ENCODE peak calls at places on chromosomes 4 and X, in four cellular contexts. X is fibroblast of pulmonary artery, H is stomach, B is astrocyte of the spinal cord. T is an unnamed sample.
A peak's percentile ranks its signal among the peaks of the same experiment; 100 is the strongest.

GRCh38 chr4:80365928-80366327 is 30.4 kb downstream of the CFAP299 start:
- DNase-seq in X (peak; percentile 73), H (peak; percentile 54), B (peak; percentile 77), T (no peak)

GRCh38 chr4:16875487-16875886 is 23.0 kb downstream of the LDB2 start:
- DNase-seq in X (peak; percentile 88), H (no peak), B (peak; percentile 80), T (no peak)

GRCh38 chr4:35912174-35912573 is 332.1 kb downstream of the ARAP2 start:
- DNase-seq in X (no peak), H (no peak), B (no peak), T (no peak)

GRCh38 chr4:182062458-182062857 is 180.7 kb upstream of the TENM3 start:
- DNase-seq in X (no peak), H (no peak), B (no peak), T (no peak)

GRCh38 chr4:16844796-16845586 is 53.5 kb downstream of the LDB2 start:
- DNase-seq in X (no peak), H (no peak), B (peak; percentile 42), T (no peak)

GRCh38 chr4:152246659-152247058 is 289.2 kb downstream of the FBXW7 start:
- DNase-seq in X (no peak), H (no peak), B (no peak), T (no peak)

GRCh38 chr4:7197910-7198309 is 5.6 kb downstream of the SORCS2 start:
- DNase-seq in X (no peak), H (no peak), B (no peak), T (no peak)

GRCh38 chr4:70508801-70509200 is 9.6 kb upstream of the AMTN start:
- DNase-seq in X (peak; percentile 39), H (no peak), B (no peak), T (no peak)

GRCh38 chr4:40908702-40909362 is 159.1 kb downstream of the NSUN7 start:
- DNase-seq in X (peak; percentile 85), H (peak; percentile 64), B (peak; percentile 76), T (no peak)

GRCh38 chrX:85930099-85930498 is 117.3 kb downstream of the CHM start:
- DNase-seq in X (no peak), H (no peak), B (no peak), T (no peak)

GRCh38 chr4:107037188-107037587 is 1.1 kb upstream of the DKK2 start:
- DNase-seq in X (peak; percentile 42), H (no peak), B (peak; percentile 56), T (no peak)
- TF ChIP-seq CTCF in X (peak; percentile 58), H (no peak), B (peak; percentile 83), T (peak; percentile 75)

GRCh38 chr4:75630932-75631320 is 598 bp upstream of the CDKL2 start:
- DNase-seq in X (no peak), H (no peak), B (no peak), T (no peak)
- H3K4me3 ChIP-seq in X (peak overlapping the region; percentile 65), H (peak overlapping the region; percentile 64), B (peak overlapping the region; percentile 67), T (peak overlapping the region; percentile 79)

GRCh38 chr4:14744346-14744745 is 257.9 kb upstream of the CPEB2 start:
- DNase-seq in X (no peak), H (no peak), B (peak; percentile 32), T (no peak)

GRCh38 chr4:14752341-14753046 is 249.8 kb upstream of the CPEB2 start:
- DNase-seq in X (no peak), H (no peak), B (no peak), T (no peak)

DNA sequence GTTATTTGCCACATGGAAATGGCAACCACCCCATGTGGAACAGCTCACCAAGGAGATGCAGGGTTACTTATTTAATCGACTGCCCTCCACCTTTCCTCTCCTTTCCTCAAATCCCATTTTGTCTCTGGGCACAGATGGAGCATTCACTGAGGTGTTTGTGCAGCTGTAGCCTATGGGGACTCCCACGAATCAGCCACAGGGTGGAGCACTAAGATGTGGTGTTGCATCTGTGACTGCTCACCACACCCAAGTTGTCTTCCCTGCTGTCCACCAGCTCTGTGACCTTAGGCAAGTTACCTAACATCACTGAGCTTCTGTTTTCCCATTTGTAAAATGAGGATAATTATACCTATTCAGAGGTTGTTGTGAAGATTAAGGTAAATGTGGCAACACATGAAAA is 252.4 kb upstream of the CPEB2 start:
- DNase-seq in X (peak; percentile 8), H (peak; percentile 60), B (peak; percentile 34), T (no peak)
- TF ChIP-seq CTCF in X (peak; percentile 5), H (no peak), B (peak; percentile 43), T (peak; percentile 48)

GRCh38 chr4:140569307-140569638 is 512 bp upstream of the UCP1 start:
- DNase-seq in X (no peak), H (no peak), B (no peak), T (no peak)
- H3K4me3 ChIP-seq in X (no peak overlapping the region), H (peak overlapping the region; percentile 47), B (no peak overlapping the region), T (peak overlapping the region; percentile 50)

GRCh38 chrX:71657267-71657666 is 10.1 kb upstream of the LOC101059915 start:
- DNase-seq in X (no peak), H (no peak), B (no peak), T (no peak)

GRCh38 chrX:71659342-71659741 is 8.0 kb upstream of the LOC101059915 start:
- DNase-seq in X (no peak), H (no peak), B (no peak), T (no peak)

GRCh38 chrX:71661919-71662318 is 5.4 kb upstream of the LOC101059915 start:
- DNase-seq in X (no peak), H (no peak), B (no peak), T (no peak)

GRCh38 chrX:71660562-71661416 is 6.6 kb upstream of the LOC101059915 start:
- DNase-seq in X (no peak), H (no peak), B (no peak), T (no peak)

GRCh38 chrX:71659959-71660358 is 7.4 kb upstream of the LOC101059915 start:
- DNase-seq in X (no peak), H (no peak), B (no peak), T (no peak)
- TF ChIP-seq CTCF in X (no peak), H (no peak), B (no peak), T (no peak)

GRCh38 chrX:103357871-103358270 is 1.6 kb downstream of the TCEAL9 start:
- DNase-seq in X (no peak), H (no peak), B (no peak), T (no peak)
- H3K4me3 ChIP-seq in X (peak overlapping the region; percentile 91), H (no peak overlapping the region), B (peak overlapping the region; percentile 89), T (peak overlapping the region; percentile 75)

GRCh38 chrX:45840411-45840950 is 639.8 kb upstream of the DIPK2B start:
- DNase-seq in X (no peak), H (no peak), B (no peak), T (no peak)
- TF ChIP-seq CTCF in X (no peak), H (no peak), B (no peak), T (no peak)

GRCh38 chr4:184099033-184099432 is 118.6 kb downstream of the ENPP6 start:
- DNase-seq in X (no peak), H (no peak), B (no peak), T (no peak)

GRCh38 chr4:184097815-184098214 is 119.9 kb downstream of the ENPP6 start:
- DNase-seq in X (no peak), H (no peak), B (no peak), T (no peak)

GRCh38 chr4:184099541-184099966 is 118.1 kb downstream of the ENPP6 start:
- DNase-seq in X (no peak), H (no peak), B (no peak), T (no peak)

GRCh38 chr4:184096561-184097239 is 121.0 kb downstream of the ENPP6 start:
- DNase-seq in X (no peak), H (no peak), B (no peak), T (no peak)

DNA sequence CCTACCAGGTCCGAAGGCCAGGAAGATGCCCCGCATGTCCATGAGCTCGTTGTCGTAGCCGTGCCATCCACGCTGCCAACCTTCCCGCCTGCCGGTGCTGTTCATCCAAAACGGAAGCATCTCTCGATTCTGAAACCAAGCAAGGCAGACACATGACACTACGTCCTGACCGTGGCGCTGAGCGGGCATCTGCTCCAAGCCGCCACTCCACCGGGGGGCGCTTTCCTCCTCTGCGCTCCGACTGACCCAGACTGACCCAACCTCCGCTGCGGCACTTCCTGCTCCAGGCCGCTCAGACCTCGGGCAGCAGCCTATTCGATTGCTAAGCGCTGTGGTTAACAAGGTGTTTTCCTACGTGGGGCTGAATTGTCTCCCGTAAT is 120.4 kb downstream of the ENPP6 start:
- DNase-seq in X (no peak), H (peak; percentile 37), B (no peak), T (no peak)
- H3K4me3 ChIP-seq in X (no peak overlapping the region), H (peak overlapping the region; percentile 21), B (no peak overlapping the region), T (no peak overlapping the region)

DNA sequence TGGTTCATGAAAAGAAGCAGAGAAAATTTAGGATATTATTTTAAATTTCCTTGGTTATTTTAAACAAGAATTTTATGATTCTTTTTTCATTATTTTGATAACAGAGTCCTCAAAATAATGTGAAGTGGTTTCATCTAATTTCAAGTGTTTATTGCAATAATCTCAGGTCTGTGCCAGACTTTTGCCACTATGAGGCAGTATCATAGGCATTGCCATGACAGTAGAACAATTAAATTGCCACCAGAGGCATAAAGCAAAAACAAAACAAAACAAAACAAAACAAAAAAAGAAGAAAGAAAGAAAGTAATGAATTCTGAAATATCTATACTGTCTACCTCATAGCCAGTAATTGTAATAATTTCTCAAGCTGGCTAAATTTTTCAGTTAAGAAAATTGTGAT is 739.2 kb downstream of the KCTD8 start:
- DNase-seq in X (no peak), H (no peak), B (no peak), T (no peak)
- TF ChIP-seq CTCF in X (no peak), H (no peak), B (no peak), T (peak; percentile 24)

GRCh38 chr4:2401610-2401983 is 16.8 kb downstream of the ZFYVE28 start:
- DNase-seq in X (no peak), H (no peak), B (no peak), T (no peak)
- H3K4me3 ChIP-seq in X (no peak overlapping the region), H (peak overlapping the region; percentile 33), B (no peak overlapping the region), T (peak overlapping the region; percentile 45)